ENCODE peak calls at places on chromosomes 7 and 10, in four cellular contexts. F is transverse colon, D is gastrocnemius medialis, R is HCT116. M is an unnamed sample. For H3K27me3, the result is how much of the 10 kb centered on the place peaks cover.

GRCh38 chr10:83680470-83680891 is 458.8 kb upstream of the GHITM start:
- DNase-seq in F (no peak), D (no peak), R (no peak), M (no peak)

GRCh38 chr7:155694846-155695245 is 50.4 kb downstream of the RBM33 start:
- DNase-seq in F (no peak), D (no peak), R (no peak), M (no peak)

GRCh38 chr7:140899883-140900282 is 24.8 kb downstream of the BRAF start:
- DNase-seq in F (no peak), D (no peak), R (no peak), M (no peak)

GRCh38 chr10:96588601-96589419 is 2.0 kb upstream of the TM9SF3 start:
- DNase-seq in F (no peak), D (no peak), R (no peak), M (no peak)

GRCh38 chr7:123916240-123916724 is 8.8 kb upstream of the SPAM1 start:
- DNase-seq in F (peak), D (no peak), R (peak), M (no peak)

GRCh38 chr10:78413294-78414055 is 379.8 kb downstream of the RPS24 start:
- DNase-seq in F (no peak), D (no peak), R (no peak), M (no peak)

GRCh38 chr10:80133221-80133620 is 691 bp downstream of the PLAC9 start:
- DNase-seq in F (no peak), D (no peak), R (no peak), M (peak)

GRCh38 chr10:35446439-35446838 is 110.1 kb downstream of the CCNY start:
- DNase-seq in F (no peak), D (no peak), R (no peak), M (no peak)

GRCh38 chr10:114081911-114082583 is 38.4 kb downstream of the ADRB1 start:
- DNase-seq in F (no peak), D (no peak), R (no peak), M (no peak)

GRCh38 chr7:82081644-82082224 is 311.9 kb upstream of the HGF start:
- DNase-seq in F (no peak), D (no peak), R (no peak), M (no peak)

GRCh38 chr10:118332948-118333710 is 9.0 kb downstream of the FAM204A start:
- DNase-seq in F (no peak), D (no peak), R (no peak), M (no peak)

GRCh38 chr10:60347270-60347669 is 42.4 kb downstream of the ANK3 start:
- DNase-seq in F (no peak), D (no peak), R (no peak), M (no peak)

GRCh38 chr10:5323446-5323845 is 41.3 kb upstream of the UCN3 start:
- DNase-seq in F (no peak), D (no peak), R (no peak), M (no peak)

GRCh38 chr10:68471063-68471585 is 649 bp downstream of the DNA2 start:
- DNase-seq in F (no peak), D (no peak), R (no peak), M (no peak)

GRCh38 chr10:47449102-47449978 is 34.6 kb downstream of the ANXA8 start:
- DNase-seq in F (no peak), D (no peak), R (no peak), M (peak)

GRCh38 chr7:71521506-71521905 is 389.6 kb downstream of the GALNT17 start:
- DNase-seq in F (no peak), D (peak), R (no peak), M (no peak)

GRCh38 chr7:77765906-77766800 is 32.1 kb downstream of the TMEM60 start:
- DNase-seq in F (no peak), D (no peak), R (no peak), M (no peak)

GRCh38 chr7:24283559-24283899 is 461 bp upstream of the NPY start:
- DNase-seq in F (no peak), D (no peak), R (no peak), M (no peak)

GRCh38 chr10:101571573-101571925 is 16.5 kb downstream of the POLL start:
- DNase-seq in F (no peak), D (no peak), R (no peak), M (no peak)

GRCh38 chr10:25078659-25079429 is 62.4 kb downstream of the THNSL1 start:
- DNase-seq in F (peak), D (no peak), R (no peak), M (no peak)

GRCh38 chr7:129798616-129799349 is 154.0 kb downstream of the UBE2H start:
- DNase-seq in F (no peak), D (no peak), R (no peak), M (no peak)

GRCh38 chr10:133359554-133359971 is 1.7 kb upstream of the FUOM start:
- DNase-seq in F (peak), D (no peak), R (no peak), M (no peak)

GRCh38 chr10:6912424-6912823 is 332.3 kb upstream of the PRKCQ start:
- DNase-seq in F (no peak), D (no peak), R (no peak), M (no peak)

GRCh38 chr7:121039510-121039822 is 51.0 kb downstream of the CPED1 start:
- DNase-seq in F (no peak), D (no peak), R (no peak), M (no peak)

GRCh38 chr10:119299531-119299930 is 92.2 kb downstream of the GRK5 start:
- DNase-seq in F (no peak), D (no peak), R (no peak), M (no peak)

GRCh38 chr10:131789516-131789915 is 111.3 kb upstream of the PPP2R2D start:
- DNase-seq in F (no peak), D (no peak), R (no peak), M (no peak)

GRCh38 chr10:3538291-3538849 is 246.6 kb downstream of the KLF6 start:
- DNase-seq in F (no peak), D (no peak), R (no peak), M (no peak)

GRCh38 chr10:98340261-98340675 is 72.3 kb upstream of the LOXL4 start:
- DNase-seq in F (no peak), D (peak), R (no peak), M (no peak)

GRCh38 chr10:3852147-3852904 is 67.3 kb upstream of the KLF6 start:
- DNase-seq in F (peak), D (peak), R (peak), M (peak)

GRCh38 chr7:73606801-73607691 is 17.3 kb downstream of the MLXIPL start:
- DNase-seq in F (peak), D (no peak), R (no peak), M (peak)

GRCh38 chr10:63236113-63236935 is 103.2 kb downstream of the NRBF2 start:
- DNase-seq in F (no peak), D (no peak), R (peak), M (no peak)

GRCh38 chr10:110392860-110393732 is 88.4 kb upstream of the SMNDC1 start:
- DNase-seq in F (peak), D (no peak), R (no peak), M (no peak)

GRCh38 chr10:130761896-130762295 is 549.6 kb downstream of the TCERG1L start:
- DNase-seq in F (no peak), D (no peak), R (no peak), M (no peak)

GRCh38 chr7:4265676-4266075 is 416.4 kb upstream of the FOXK1 start:
- DNase-seq in F (no peak), D (no peak), R (no peak), M (no peak)

DNA sequence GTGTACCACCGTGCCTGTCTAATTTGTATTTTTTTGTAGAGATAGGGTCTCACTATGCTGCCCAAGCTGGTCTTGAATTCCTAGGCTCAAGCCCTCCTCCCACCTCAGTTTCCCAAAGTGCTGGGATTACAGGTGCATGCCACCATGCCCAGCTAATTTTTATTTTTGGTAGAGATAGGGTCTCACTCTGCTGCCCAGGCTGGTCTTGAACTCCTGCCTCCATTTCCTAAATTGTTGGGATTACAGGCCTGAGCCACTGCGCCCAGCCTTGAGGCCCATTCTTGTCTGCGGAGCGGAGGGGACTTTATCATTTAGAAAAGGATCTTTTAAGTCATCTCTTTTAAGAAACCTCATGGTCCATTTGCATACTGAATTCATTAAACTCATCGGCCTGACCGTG is 221.4 kb upstream of the SH2B2 start:
- DNase-seq in F (no peak), D (no peak), R (no peak), M (no peak)
- H3K27me3 ChIP-seq in F (under half), D (under half), R (under half), M (under half)

GRCh38 chr10:30553625-30554442 is 75.7 kb downstream of the LYZL2 start:
- DNase-seq in F (peak), D (peak), R (no peak), M (peak)

GRCh38 chr10:30555465-30555864 is 74.1 kb downstream of the LYZL2 start:
- DNase-seq in F (no peak), D (no peak), R (no peak), M (no peak)

GRCh38 chr10:30554443-30554831 is 75.1 kb downstream of the LYZL2 start:
- DNase-seq in F (no peak), D (no peak), R (no peak), M (no peak)

GRCh38 chr10:30550967-30551815 is 78.4 kb downstream of the LYZL2 start:
- DNase-seq in F (no peak), D (no peak), R (no peak), M (no peak)

GRCh38 chr10:30553018-30553624 is 76.4 kb downstream of the LYZL2 start:
- DNase-seq in F (no peak), D (no peak), R (no peak), M (no peak)
- TF ChIP-seq POLR2A in F (no peak), D (no peak), R (no peak), M (no peak)

GRCh38 chr10:72784551-72785421 is 92.8 kb downstream of the MCU start:
- DNase-seq in F (peak), D (no peak), R (peak), M (peak)
- H3K27ac ChIP-seq in F (peak), D (peak), R (no peak), M (no peak)

DNA sequence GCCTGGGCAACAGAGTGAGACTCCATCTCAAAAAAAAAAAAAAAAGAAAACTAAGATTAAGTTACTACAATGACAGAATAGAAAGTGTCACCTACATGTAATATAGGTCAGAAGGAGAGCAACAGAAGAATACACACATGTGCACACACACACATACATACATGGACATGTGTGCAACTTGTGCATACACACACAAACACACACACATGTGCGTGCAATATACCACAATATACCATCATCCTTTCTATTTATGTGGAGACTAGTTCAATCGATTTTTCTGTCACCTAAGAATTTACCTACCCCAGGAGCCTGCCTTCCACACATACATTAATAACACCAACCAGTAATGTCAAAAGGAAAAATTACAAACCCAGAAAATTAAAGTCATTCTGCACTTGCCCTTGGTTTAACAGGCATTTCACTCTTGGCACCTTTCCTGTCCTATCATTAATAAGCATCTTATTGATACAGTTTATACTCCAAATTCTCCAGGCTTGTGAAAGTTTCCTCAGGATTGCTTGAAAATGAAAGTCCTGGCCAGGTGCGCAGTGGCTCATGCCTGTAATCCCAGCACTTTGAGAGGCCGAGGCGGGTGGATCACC is 2.5 kb downstream of the PNLIPRP1 start:
- DNase-seq in F (no peak), D (no peak), R (no peak), M (no peak)
- H3K27me3 ChIP-seq in F (under half), D (under half), R (under half), M (under half)

DNA sequence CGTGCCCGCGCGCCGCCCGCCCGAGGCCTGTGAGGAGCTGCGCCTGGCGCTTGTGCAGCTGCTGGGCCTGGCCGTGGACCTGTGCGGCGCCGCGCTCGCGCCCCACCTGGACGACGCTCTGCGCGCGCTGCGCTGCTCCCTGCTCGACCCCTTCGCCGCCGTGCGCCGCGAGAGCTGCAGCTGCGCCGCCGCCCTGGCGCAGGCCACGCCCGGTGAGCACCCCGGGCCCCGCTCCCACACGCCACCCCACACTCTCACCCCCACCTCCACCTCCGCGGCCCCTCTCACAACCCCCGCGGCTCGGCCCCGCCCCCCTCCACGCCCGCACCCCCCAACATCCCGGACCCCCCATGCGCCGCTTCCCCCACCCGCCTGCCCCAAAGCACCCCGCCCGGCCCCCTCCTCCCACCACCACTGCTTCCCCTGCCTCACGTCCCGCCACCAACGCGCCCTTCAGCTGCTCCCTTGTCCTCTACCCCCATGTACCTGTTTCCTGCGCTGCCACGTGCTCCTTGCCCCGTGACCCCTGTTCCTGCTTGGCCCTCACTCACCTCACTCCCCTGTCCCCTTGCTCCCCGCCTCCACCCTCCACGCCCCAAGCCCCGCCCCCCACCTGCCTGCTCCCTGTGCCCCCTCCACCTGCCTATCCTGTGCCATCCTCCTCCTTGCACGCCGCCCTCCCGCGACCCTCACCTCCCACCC is at the start of gene PRKAR1B:
- DNase-seq in F (peak), D (no peak), R (no peak), M (no peak)
- TF ChIP-seq POLR2A in F (no peak), D (no peak), R (no peak), M (no peak)

GRCh38 chr7:32586291-32587221 is 91.3 kb downstream of the AVL9 start:
- DNase-seq in F (no peak), D (no peak), R (no peak), M (peak)
- H3K27ac ChIP-seq in F (peak), D (peak), R (no peak), M (peak)

M was measured in heart left ventricle.